ENCODE peak calls at places on chromosomes 16 and 17, in ten cellular contexts. One of them, this sample, is unnamed.
A peak's percentile ranks its signal among the peaks of the same experiment; 100 is the strongest.

GRCh38 chr17:80625627-80626026 is 81.0 kb downstream of the RPTOR start:
- DNase-seq in EL: no peak
- DNase-seq in activated CD4-positive, alpha-beta T cell treated with anti-CD3 and anti-CD28 coated beads, Interleukin-2, amount 50 U/mL, for 48 hours: no peak
- DNase-seq in stimulated activated CD4-positive, alpha-beta T cell treated with anti-CD3 and anti-CD28 coated beads, Interleukin-4, amount 100 ng/mL, for 1 hour: no peak
- DNase-seq in transverse colon: no peak
- DNase-seq in foreskin keratinocyte: no peak
- DNase-seq in OCI-LY7: no peak
- DNase-seq in activated gamma-delta T cell treated with Interleukin-2 at 50 U/mL for 16 hours: no peak
- DNase-seq in T follicular helper cell: no peak
- DNase-seq in NCI-H2029: no peak
- DNase-seq in this sample: no peak

GRCh38 chr16:88781140-88782077 is 3.6 kb downstream of the PIEZO1 start:
- DNase-seq in EL: no peak
- DNase-seq in activated CD4-positive, alpha-beta T cell treated with anti-CD3 and anti-CD28 coated beads, Interleukin-2, amount 50 U/mL, for 48 hours: peak; percentile 77
- DNase-seq in stimulated activated CD4-positive, alpha-beta T cell treated with anti-CD3 and anti-CD28 coated beads, Interleukin-4, amount 100 ng/mL, for 1 hour: peak; percentile 76
- DNase-seq in transverse colon: peak; percentile 73
- DNase-seq in foreskin keratinocyte: no peak
- DNase-seq in OCI-LY7: peak; percentile 58
- DNase-seq in activated gamma-delta T cell treated with Interleukin-2 at 50 U/mL for 16 hours: peak; percentile 56
- DNase-seq in T follicular helper cell: peak; percentile 51
- DNase-seq in NCI-H2029: no peak
- DNase-seq in this sample: no peak

GRCh38 chr17:3796822-3797170 is 4.2 kb downstream of the ITGAE start:
- DNase-seq in EL: no peak
- DNase-seq in activated CD4-positive, alpha-beta T cell treated with anti-CD3 and anti-CD28 coated beads, Interleukin-2, amount 50 U/mL, for 48 hours: no peak
- DNase-seq in stimulated activated CD4-positive, alpha-beta T cell treated with anti-CD3 and anti-CD28 coated beads, Interleukin-4, amount 100 ng/mL, for 1 hour: no peak
- DNase-seq in transverse colon: no peak
- DNase-seq in foreskin keratinocyte: no peak
- DNase-seq in OCI-LY7: no peak
- DNase-seq in activated gamma-delta T cell treated with Interleukin-2 at 50 U/mL for 16 hours: peak; percentile 61
- DNase-seq in T follicular helper cell: no peak
- DNase-seq in NCI-H2029: no peak
- DNase-seq in this sample: no peak

GRCh38 chr16:68416057-68417046 is 32.0 kb downstream of the SMPD3 start:
- DNase-seq in EL: no peak
- DNase-seq in activated CD4-positive, alpha-beta T cell treated with anti-CD3 and anti-CD28 coated beads, Interleukin-2, amount 50 U/mL, for 48 hours: no peak
- DNase-seq in stimulated activated CD4-positive, alpha-beta T cell treated with anti-CD3 and anti-CD28 coated beads, Interleukin-4, amount 100 ng/mL, for 1 hour: no peak
- DNase-seq in transverse colon: peak; percentile 66
- DNase-seq in foreskin keratinocyte: no peak
- DNase-seq in OCI-LY7: no peak
- DNase-seq in activated gamma-delta T cell treated with Interleukin-2 at 50 U/mL for 16 hours: no peak
- DNase-seq in T follicular helper cell: no peak
- DNase-seq in NCI-H2029: peak; percentile 88
- DNase-seq in this sample: no peak

GRCh38 chr16:89378947-89379771 is 111.2 kb downstream of the ANKRD11 start:
- DNase-seq in EL: no peak
- DNase-seq in activated CD4-positive, alpha-beta T cell treated with anti-CD3 and anti-CD28 coated beads, Interleukin-2, amount 50 U/mL, for 48 hours: no peak
- DNase-seq in stimulated activated CD4-positive, alpha-beta T cell treated with anti-CD3 and anti-CD28 coated beads, Interleukin-4, amount 100 ng/mL, for 1 hour: no peak
- DNase-seq in transverse colon: no peak
- DNase-seq in foreskin keratinocyte: peak; percentile 46
- DNase-seq in OCI-LY7: peak; percentile 34
- DNase-seq in activated gamma-delta T cell treated with Interleukin-2 at 50 U/mL for 16 hours: no peak
- DNase-seq in T follicular helper cell: no peak
- DNase-seq in NCI-H2029: no peak
- DNase-seq in this sample: no peak

GRCh38 chr17:52828621-52829020 is 670.1 kb upstream of the CA10 start:
- DNase-seq in EL: no peak
- DNase-seq in activated CD4-positive, alpha-beta T cell treated with anti-CD3 and anti-CD28 coated beads, Interleukin-2, amount 50 U/mL, for 48 hours: no peak
- DNase-seq in stimulated activated CD4-positive, alpha-beta T cell treated with anti-CD3 and anti-CD28 coated beads, Interleukin-4, amount 100 ng/mL, for 1 hour: no peak
- DNase-seq in transverse colon: no peak
- DNase-seq in foreskin keratinocyte: no peak
- DNase-seq in OCI-LY7: no peak
- DNase-seq in activated gamma-delta T cell treated with Interleukin-2 at 50 U/mL for 16 hours: no peak
- DNase-seq in T follicular helper cell: no peak
- DNase-seq in NCI-H2029: no peak
- DNase-seq in this sample: no peak

GRCh38 chr17:20955437-20956323 is 87.1 kb downstream of the USP22 start:
- DNase-seq in EL: peak; percentile 19
- DNase-seq in activated CD4-positive, alpha-beta T cell treated with anti-CD3 and anti-CD28 coated beads, Interleukin-2, amount 50 U/mL, for 48 hours: no peak
- DNase-seq in stimulated activated CD4-positive, alpha-beta T cell treated with anti-CD3 and anti-CD28 coated beads, Interleukin-4, amount 100 ng/mL, for 1 hour: no peak
- DNase-seq in transverse colon: no peak
- DNase-seq in foreskin keratinocyte: peak; percentile 49
- DNase-seq in OCI-LY7: no peak
- DNase-seq in activated gamma-delta T cell treated with Interleukin-2 at 50 U/mL for 16 hours: no peak
- DNase-seq in T follicular helper cell: no peak
- DNase-seq in NCI-H2029: no peak
- DNase-seq in this sample: no peak

GRCh38 chr17:16439303-16439791 is 24.0 kb downstream of the TRPV2 start:
- DNase-seq in EL: no peak
- DNase-seq in activated CD4-positive, alpha-beta T cell treated with anti-CD3 and anti-CD28 coated beads, Interleukin-2, amount 50 U/mL, for 48 hours: no peak
- DNase-seq in stimulated activated CD4-positive, alpha-beta T cell treated with anti-CD3 and anti-CD28 coated beads, Interleukin-4, amount 100 ng/mL, for 1 hour: no peak
- DNase-seq in transverse colon: no peak
- DNase-seq in foreskin keratinocyte: no peak
- DNase-seq in OCI-LY7: peak; percentile 38
- DNase-seq in activated gamma-delta T cell treated with Interleukin-2 at 50 U/mL for 16 hours: no peak
- DNase-seq in T follicular helper cell: no peak
- DNase-seq in NCI-H2029: no peak
- DNase-seq in this sample: no peak

GRCh38 chr17:179066-179432 is 2.4 kb downstream of the DOC2B start:
- DNase-seq in EL: no peak
- DNase-seq in activated CD4-positive, alpha-beta T cell treated with anti-CD3 and anti-CD28 coated beads, Interleukin-2, amount 50 U/mL, for 48 hours: no peak
- DNase-seq in stimulated activated CD4-positive, alpha-beta T cell treated with anti-CD3 and anti-CD28 coated beads, Interleukin-4, amount 100 ng/mL, for 1 hour: no peak
- DNase-seq in transverse colon: no peak
- DNase-seq in foreskin keratinocyte: no peak
- DNase-seq in OCI-LY7: no peak
- DNase-seq in activated gamma-delta T cell treated with Interleukin-2 at 50 U/mL for 16 hours: no peak
- DNase-seq in T follicular helper cell: no peak
- DNase-seq in NCI-H2029: no peak
- DNase-seq in this sample: no peak

GRCh38 chr17:59829217-59830006 is 63.3 kb downstream of the TUBD1 start:
- DNase-seq in EL: peak; percentile 99
- DNase-seq in activated CD4-positive, alpha-beta T cell treated with anti-CD3 and anti-CD28 coated beads, Interleukin-2, amount 50 U/mL, for 48 hours: no peak
- DNase-seq in stimulated activated CD4-positive, alpha-beta T cell treated with anti-CD3 and anti-CD28 coated beads, Interleukin-4, amount 100 ng/mL, for 1 hour: no peak
- DNase-seq in transverse colon: no peak
- DNase-seq in foreskin keratinocyte: peak; percentile 99
- DNase-seq in OCI-LY7: peak; percentile 94
- DNase-seq in activated gamma-delta T cell treated with Interleukin-2 at 50 U/mL for 16 hours: no peak
- DNase-seq in T follicular helper cell: no peak
- DNase-seq in NCI-H2029: peak; percentile 86
- DNase-seq in this sample: peak; percentile 53

GRCh38 chr16:71762186-71762585 is 37.7 kb upstream of the PHLPP2 start:
- DNase-seq in EL: peak; percentile 69
- DNase-seq in activated CD4-positive, alpha-beta T cell treated with anti-CD3 and anti-CD28 coated beads, Interleukin-2, amount 50 U/mL, for 48 hours: no peak
- DNase-seq in stimulated activated CD4-positive, alpha-beta T cell treated with anti-CD3 and anti-CD28 coated beads, Interleukin-4, amount 100 ng/mL, for 1 hour: no peak
- DNase-seq in transverse colon: no peak
- DNase-seq in foreskin keratinocyte: no peak
- DNase-seq in OCI-LY7: no peak
- DNase-seq in activated gamma-delta T cell treated with Interleukin-2 at 50 U/mL for 16 hours: no peak
- DNase-seq in T follicular helper cell: no peak
- DNase-seq in NCI-H2029: no peak
- DNase-seq in this sample: no peak

GRCh38 chr16:29148867-29149272 is 164.0 kb downstream of the LAT start:
- DNase-seq in EL: no peak
- DNase-seq in activated CD4-positive, alpha-beta T cell treated with anti-CD3 and anti-CD28 coated beads, Interleukin-2, amount 50 U/mL, for 48 hours: peak; percentile 57
- DNase-seq in stimulated activated CD4-positive, alpha-beta T cell treated with anti-CD3 and anti-CD28 coated beads, Interleukin-4, amount 100 ng/mL, for 1 hour: peak; percentile 48
- DNase-seq in transverse colon: peak; percentile 60
- DNase-seq in foreskin keratinocyte: no peak
- DNase-seq in OCI-LY7: no peak
- DNase-seq in activated gamma-delta T cell treated with Interleukin-2 at 50 U/mL for 16 hours: peak; percentile 87
- DNase-seq in T follicular helper cell: peak; percentile 73
- DNase-seq in NCI-H2029: no peak
- DNase-seq in this sample: no peak

GRCh38 chr16:12254566-12254965 is 278.0 kb downstream of the SNX29 start:
- DNase-seq in EL: no peak
- DNase-seq in activated CD4-positive, alpha-beta T cell treated with anti-CD3 and anti-CD28 coated beads, Interleukin-2, amount 50 U/mL, for 48 hours: no peak
- DNase-seq in stimulated activated CD4-positive, alpha-beta T cell treated with anti-CD3 and anti-CD28 coated beads, Interleukin-4, amount 100 ng/mL, for 1 hour: no peak
- DNase-seq in transverse colon: no peak
- DNase-seq in foreskin keratinocyte: no peak
- DNase-seq in OCI-LY7: no peak
- DNase-seq in activated gamma-delta T cell treated with Interleukin-2 at 50 U/mL for 16 hours: no peak
- DNase-seq in T follicular helper cell: no peak
- DNase-seq in NCI-H2029: no peak
- DNase-seq in this sample: no peak

GRCh38 chr17:40828454-40829039 is 6.1 kb upstream of the KRT10 start:
- DNase-seq in EL: no peak
- DNase-seq in activated CD4-positive, alpha-beta T cell treated with anti-CD3 and anti-CD28 coated beads, Interleukin-2, amount 50 U/mL, for 48 hours: no peak
- DNase-seq in stimulated activated CD4-positive, alpha-beta T cell treated with anti-CD3 and anti-CD28 coated beads, Interleukin-4, amount 100 ng/mL, for 1 hour: no peak
- DNase-seq in transverse colon: no peak
- DNase-seq in foreskin keratinocyte: no peak
- DNase-seq in OCI-LY7: no peak
- DNase-seq in activated gamma-delta T cell treated with Interleukin-2 at 50 U/mL for 16 hours: no peak
- DNase-seq in T follicular helper cell: no peak
- DNase-seq in NCI-H2029: no peak
- DNase-seq in this sample: no peak

GRCh38 chr16:55944377-55944802 is 69.2 kb upstream of the CES5A start:
- DNase-seq in EL: peak; percentile 55
- DNase-seq in activated CD4-positive, alpha-beta T cell treated with anti-CD3 and anti-CD28 coated beads, Interleukin-2, amount 50 U/mL, for 48 hours: peak; percentile 67
- DNase-seq in stimulated activated CD4-positive, alpha-beta T cell treated with anti-CD3 and anti-CD28 coated beads, Interleukin-4, amount 100 ng/mL, for 1 hour: peak; percentile 37
- DNase-seq in transverse colon: peak; percentile 61
- DNase-seq in foreskin keratinocyte: no peak
- DNase-seq in OCI-LY7: peak; percentile 39
- DNase-seq in activated gamma-delta T cell treated with Interleukin-2 at 50 U/mL for 16 hours: peak; percentile 47
- DNase-seq in T follicular helper cell: peak; percentile 20
- DNase-seq in NCI-H2029: peak; percentile 29
- DNase-seq in this sample: no peak

GRCh38 chr17:7856081-7856791 is 1.1 kb downstream of the NAA38 start:
- DNase-seq in EL: peak; percentile 38
- DNase-seq in activated CD4-positive, alpha-beta T cell treated with anti-CD3 and anti-CD28 coated beads, Interleukin-2, amount 50 U/mL, for 48 hours: peak; percentile 45
- DNase-seq in stimulated activated CD4-positive, alpha-beta T cell treated with anti-CD3 and anti-CD28 coated beads, Interleukin-4, amount 100 ng/mL, for 1 hour: peak; percentile 36
- DNase-seq in transverse colon: peak; percentile 80
- DNase-seq in foreskin keratinocyte: no peak
- DNase-seq in OCI-LY7: peak; percentile 56
- DNase-seq in activated gamma-delta T cell treated with Interleukin-2 at 50 U/mL for 16 hours: no peak
- DNase-seq in T follicular helper cell: no peak
- DNase-seq in NCI-H2029: no peak
- DNase-seq in this sample: no peak

GRCh38 chr17:8630227-8630801 is at the start of gene MYH10:
- DNase-seq in EL: no peak
- DNase-seq in activated CD4-positive, alpha-beta T cell treated with anti-CD3 and anti-CD28 coated beads, Interleukin-2, amount 50 U/mL, for 48 hours: no peak
- DNase-seq in stimulated activated CD4-positive, alpha-beta T cell treated with anti-CD3 and anti-CD28 coated beads, Interleukin-4, amount 100 ng/mL, for 1 hour: peak; percentile 5
- DNase-seq in transverse colon: peak; percentile 15
- DNase-seq in foreskin keratinocyte: no peak
- DNase-seq in OCI-LY7: peak; percentile 18
- DNase-seq in activated gamma-delta T cell treated with Interleukin-2 at 50 U/mL for 16 hours: no peak
- DNase-seq in T follicular helper cell: peak; percentile 0
- DNase-seq in NCI-H2029: no peak
- DNase-seq in this sample: peak; percentile 12

GRCh38 chr17:75047398-75048098 is 523 bp downstream of the KCTD2 start:
- DNase-seq in EL: no peak
- DNase-seq in activated CD4-positive, alpha-beta T cell treated with anti-CD3 and anti-CD28 coated beads, Interleukin-2, amount 50 U/mL, for 48 hours: peak; percentile 35
- DNase-seq in stimulated activated CD4-positive, alpha-beta T cell treated with anti-CD3 and anti-CD28 coated beads, Interleukin-4, amount 100 ng/mL, for 1 hour: peak; percentile 39
- DNase-seq in transverse colon: peak; percentile 51
- DNase-seq in foreskin keratinocyte: no peak
- DNase-seq in OCI-LY7: peak; percentile 47
- DNase-seq in activated gamma-delta T cell treated with Interleukin-2 at 50 U/mL for 16 hours: peak; percentile 23
- DNase-seq in T follicular helper cell: no peak
- DNase-seq in NCI-H2029: peak; percentile 2
- DNase-seq in this sample: no peak

GRCh38 chr17:40760105-40761016 is 5.2 kb upstream of the KRT25 start:
- DNase-seq in EL: no peak
- DNase-seq in activated CD4-positive, alpha-beta T cell treated with anti-CD3 and anti-CD28 coated beads, Interleukin-2, amount 50 U/mL, for 48 hours: no peak
- DNase-seq in stimulated activated CD4-positive, alpha-beta T cell treated with anti-CD3 and anti-CD28 coated beads, Interleukin-4, amount 100 ng/mL, for 1 hour: no peak
- DNase-seq in transverse colon: no peak
- DNase-seq in foreskin keratinocyte: no peak
- DNase-seq in OCI-LY7: no peak
- DNase-seq in activated gamma-delta T cell treated with Interleukin-2 at 50 U/mL for 16 hours: no peak
- DNase-seq in T follicular helper cell: no peak
- DNase-seq in NCI-H2029: no peak
- DNase-seq in this sample: no peak

GRCh38 chr16:11232852-11233726 is 22.9 kb downstream of the SOCS1 start:
- DNase-seq in EL: no peak
- DNase-seq in activated CD4-positive, alpha-beta T cell treated with anti-CD3 and anti-CD28 coated beads, Interleukin-2, amount 50 U/mL, for 48 hours: peak; percentile 95
- DNase-seq in stimulated activated CD4-positive, alpha-beta T cell treated with anti-CD3 and anti-CD28 coated beads, Interleukin-4, amount 100 ng/mL, for 1 hour: peak; percentile 82
- DNase-seq in transverse colon: peak; percentile 73
- DNase-seq in foreskin keratinocyte: no peak
- DNase-seq in OCI-LY7: peak; percentile 51
- DNase-seq in activated gamma-delta T cell treated with Interleukin-2 at 50 U/mL for 16 hours: peak; percentile 84
- DNase-seq in T follicular helper cell: peak; percentile 68
- DNase-seq in NCI-H2029: no peak
- DNase-seq in this sample: no peak

GRCh38 chr17:29597361-29598172 is 4.6 kb downstream of the ANKRD13B start:
- DNase-seq in EL: no peak
- DNase-seq in activated CD4-positive, alpha-beta T cell treated with anti-CD3 and anti-CD28 coated beads, Interleukin-2, amount 50 U/mL, for 48 hours: no peak
- DNase-seq in stimulated activated CD4-positive, alpha-beta T cell treated with anti-CD3 and anti-CD28 coated beads, Interleukin-4, amount 100 ng/mL, for 1 hour: no peak
- DNase-seq in transverse colon: no peak
- DNase-seq in foreskin keratinocyte: no peak
- DNase-seq in OCI-LY7: no peak
- DNase-seq in activated gamma-delta T cell treated with Interleukin-2 at 50 U/mL for 16 hours: no peak
- DNase-seq in T follicular helper cell: no peak
- DNase-seq in NCI-H2029: no peak
- DNase-seq in this sample: no peak

GRCh38 chr17:78144736-78145641 is 1.2 kb upstream of the C17orf99 start:
- DNase-seq in EL: no peak
- DNase-seq in activated CD4-positive, alpha-beta T cell treated with anti-CD3 and anti-CD28 coated beads, Interleukin-2, amount 50 U/mL, for 48 hours: no peak
- DNase-seq in stimulated activated CD4-positive, alpha-beta T cell treated with anti-CD3 and anti-CD28 coated beads, Interleukin-4, amount 100 ng/mL, for 1 hour: no peak
- DNase-seq in transverse colon: peak; percentile 54
- DNase-seq in foreskin keratinocyte: no peak
- DNase-seq in OCI-LY7: no peak
- DNase-seq in activated gamma-delta T cell treated with Interleukin-2 at 50 U/mL for 16 hours: no peak
- DNase-seq in T follicular helper cell: no peak
- DNase-seq in NCI-H2029: no peak
- DNase-seq in this sample: no peak

GRCh38 chr17:10583834-10584233 is 34.4 kb upstream of the MYH2 start:
- DNase-seq in EL: no peak
- DNase-seq in activated CD4-positive, alpha-beta T cell treated with anti-CD3 and anti-CD28 coated beads, Interleukin-2, amount 50 U/mL, for 48 hours: no peak
- DNase-seq in stimulated activated CD4-positive, alpha-beta T cell treated with anti-CD3 and anti-CD28 coated beads, Interleukin-4, amount 100 ng/mL, for 1 hour: no peak
- DNase-seq in transverse colon: no peak
- DNase-seq in foreskin keratinocyte: no peak
- DNase-seq in OCI-LY7: no peak
- DNase-seq in activated gamma-delta T cell treated with Interleukin-2 at 50 U/mL for 16 hours: no peak
- DNase-seq in T follicular helper cell: no peak
- DNase-seq in NCI-H2029: no peak
- DNase-seq in this sample: no peak

GRCh38 chr16:85141491-85142128 is 29.3 kb upstream of the CIBAR2 start:
- DNase-seq in EL: no peak
- DNase-seq in activated CD4-positive, alpha-beta T cell treated with anti-CD3 and anti-CD28 coated beads, Interleukin-2, amount 50 U/mL, for 48 hours: no peak
- DNase-seq in stimulated activated CD4-positive, alpha-beta T cell treated with anti-CD3 and anti-CD28 coated beads, Interleukin-4, amount 100 ng/mL, for 1 hour: no peak
- DNase-seq in transverse colon: no peak
- DNase-seq in foreskin keratinocyte: no peak
- DNase-seq in OCI-LY7: no peak
- DNase-seq in activated gamma-delta T cell treated with Interleukin-2 at 50 U/mL for 16 hours: no peak
- DNase-seq in T follicular helper cell: no peak
- DNase-seq in NCI-H2029: no peak
- DNase-seq in this sample: no peak

GRCh38 chr16:85045641-85046471 is 18.3 kb downstream of the KIAA0513 start:
- DNase-seq in EL: no peak
- DNase-seq in activated CD4-positive, alpha-beta T cell treated with anti-CD3 and anti-CD28 coated beads, Interleukin-2, amount 50 U/mL, for 48 hours: no peak
- DNase-seq in stimulated activated CD4-positive, alpha-beta T cell treated with anti-CD3 and anti-CD28 coated beads, Interleukin-4, amount 100 ng/mL, for 1 hour: no peak
- DNase-seq in transverse colon: no peak
- DNase-seq in foreskin keratinocyte: no peak
- DNase-seq in OCI-LY7: no peak
- DNase-seq in activated gamma-delta T cell treated with Interleukin-2 at 50 U/mL for 16 hours: no peak
- DNase-seq in T follicular helper cell: no peak
- DNase-seq in NCI-H2029: no peak
- DNase-seq in this sample: no peak

GRCh38 chr17:63838586-63839184 is 3.8 kb downstream of the SMARCD2 start:
- DNase-seq in EL: no peak
- DNase-seq in activated CD4-positive, alpha-beta T cell treated with anti-CD3 and anti-CD28 coated beads, Interleukin-2, amount 50 U/mL, for 48 hours: no peak
- DNase-seq in stimulated activated CD4-positive, alpha-beta T cell treated with anti-CD3 and anti-CD28 coated beads, Interleukin-4, amount 100 ng/mL, for 1 hour: no peak
- DNase-seq in transverse colon: peak; percentile 82
- DNase-seq in foreskin keratinocyte: no peak
- DNase-seq in OCI-LY7: no peak
- DNase-seq in activated gamma-delta T cell treated with Interleukin-2 at 50 U/mL for 16 hours: no peak
- DNase-seq in T follicular helper cell: no peak
- DNase-seq in NCI-H2029: no peak
- DNase-seq in this sample: no peak

This sample was measured in NCI-H1930.